ENCODE peak calls at places on chromosome 1, in nine cellular contexts. One of them, this sample, is unnamed.

GRCh38 chr1:213564215-213564659 is 423.5 kb upstream of the PROX1 start:
- DNase-seq in fibroblast of villous mesenchyme: no peak
- DNase-seq in AG09309: no peak
- DNase-seq in heart left ventricle: no peak
- DNase-seq in B cell: no peak
- DNase-seq in fibroblast of lung: no peak
- DNase-seq in Peyer's patch: peak
- DNase-seq in H9: no peak
- DNase-seq in retinal pigment epithelial cell: no peak
- DNase-seq in this sample: no peak

GRCh38 chr1:51564124-51564523 is 45.1 kb upstream of the EPS15 start:
- DNase-seq in fibroblast of lung: peak
- DNase-seq in B cell: peak
- DNase-seq in Peyer's patch: no peak
- DNase-seq in heart left ventricle: no peak
- DNase-seq in fibroblast of villous mesenchyme: peak
- DNase-seq in retinal pigment epithelial cell: peak
- DNase-seq in AG09309: no peak
- DNase-seq in H9: no peak
- DNase-seq in this sample: peak

GRCh38 chr1:117629625-117630422 is 24.0 kb downstream of the TENT5C start:
- DNase-seq in fibroblast of villous mesenchyme: no peak
- DNase-seq in heart left ventricle: no peak
- DNase-seq in fibroblast of lung: no peak
- DNase-seq in B cell: no peak
- DNase-seq in AG09309: no peak
- DNase-seq in retinal pigment epithelial cell: no peak
- DNase-seq in H9: no peak
- DNase-seq in Peyer's patch: no peak
- DNase-seq in this sample: no peak

GRCh38 chr1:171788696-171789095 is 7.2 kb downstream of the METTL13 start:
- DNase-seq in retinal pigment epithelial cell: no peak
- DNase-seq in H9: no peak
- DNase-seq in heart left ventricle: no peak
- DNase-seq in Peyer's patch: no peak
- DNase-seq in fibroblast of villous mesenchyme: peak
- DNase-seq in AG09309: peak
- DNase-seq in B cell: no peak
- DNase-seq in fibroblast of lung: peak
- DNase-seq in this sample: no peak

GRCh38 chr1:152513081-152513480 is 1.2 kb upstream of the CRCT1 start:
- DNase-seq in fibroblast of lung: no peak
- DNase-seq in retinal pigment epithelial cell: no peak
- DNase-seq in Peyer's patch: no peak
- DNase-seq in heart left ventricle: no peak
- DNase-seq in AG09309: no peak
- DNase-seq in B cell: no peak
- DNase-seq in H9: no peak
- DNase-seq in fibroblast of villous mesenchyme: no peak
- DNase-seq in this sample: no peak

GRCh38 chr1:161080391-161081150 is 8.8 kb downstream of the NECTIN4 start:
- DNase-seq in Peyer's patch: no peak
- DNase-seq in H9: no peak
- DNase-seq in B cell: no peak
- DNase-seq in AG09309: no peak
- DNase-seq in fibroblast of villous mesenchyme: peak
- DNase-seq in fibroblast of lung: peak
- DNase-seq in retinal pigment epithelial cell: no peak
- DNase-seq in heart left ventricle: no peak
- DNase-seq in this sample: no peak

GRCh38 chr1:157098519-157098918 is 1.1 kb downstream of the ETV3L start:
- DNase-seq in H9: no peak
- DNase-seq in retinal pigment epithelial cell: no peak
- DNase-seq in fibroblast of lung: no peak
- DNase-seq in Peyer's patch: no peak
- DNase-seq in AG09309: no peak
- DNase-seq in heart left ventricle: no peak
- DNase-seq in fibroblast of villous mesenchyme: no peak
- DNase-seq in B cell: no peak
- DNase-seq in this sample: no peak

GRCh38 chr1:15401391-15402055 is 8.2 kb upstream of the EFHD2 start:
- DNase-seq in heart left ventricle: no peak
- DNase-seq in fibroblast of villous mesenchyme: no peak
- DNase-seq in B cell: no peak
- DNase-seq in fibroblast of lung: no peak
- DNase-seq in Peyer's patch: no peak
- DNase-seq in AG09309: no peak
- DNase-seq in H9: no peak
- DNase-seq in retinal pigment epithelial cell: no peak
- DNase-seq in this sample: no peak

GRCh38 chr1:244919320-244920282 is 55.3 kb upstream of the HNRNPU start:
- DNase-seq in retinal pigment epithelial cell: no peak
- DNase-seq in fibroblast of villous mesenchyme: no peak
- DNase-seq in AG09309: no peak
- DNase-seq in Peyer's patch: no peak
- DNase-seq in H9: no peak
- DNase-seq in heart left ventricle: no peak
- DNase-seq in fibroblast of lung: peak
- DNase-seq in B cell: no peak
- DNase-seq in this sample: peak

DNA sequence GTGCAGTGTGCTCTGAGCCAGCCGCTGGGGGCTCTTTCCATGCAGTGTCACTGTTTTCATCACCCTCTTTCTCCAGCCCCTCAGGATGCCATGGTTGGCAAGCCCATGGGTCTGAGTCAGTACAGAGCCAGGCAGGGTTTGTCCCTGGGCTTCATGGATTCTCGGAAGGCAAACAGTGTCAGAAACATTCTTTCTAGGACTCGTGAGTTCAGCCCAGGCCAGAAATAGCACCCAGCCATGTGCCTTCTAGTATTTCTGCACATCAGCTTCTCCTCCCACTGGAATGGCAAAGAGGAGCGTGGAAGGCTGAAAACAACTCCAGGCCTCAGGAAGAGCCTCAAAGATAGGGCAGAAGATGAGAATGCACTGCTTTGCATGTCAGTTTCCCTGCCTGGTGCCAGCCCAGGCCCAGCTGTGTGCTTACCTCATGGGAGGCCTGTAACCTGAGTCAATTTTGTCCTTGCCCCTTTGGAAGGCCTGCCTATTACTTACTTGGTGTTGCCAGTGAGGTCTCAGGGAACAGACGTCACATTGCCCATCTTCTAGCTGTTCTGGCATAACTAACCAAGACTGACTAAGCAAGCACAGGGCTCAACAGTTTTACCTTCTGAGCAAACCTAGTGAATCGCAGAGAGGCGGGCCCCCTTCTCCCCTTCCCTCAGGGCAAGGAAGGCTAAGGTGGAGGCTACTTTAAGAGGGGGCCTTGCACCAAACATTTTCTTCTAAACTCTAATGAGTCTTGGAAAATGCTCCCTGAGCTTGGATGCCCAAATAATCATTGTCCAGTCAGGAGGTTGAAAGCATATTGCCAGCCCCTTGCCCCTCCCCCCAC is 42.5 kb downstream of the GLUL start:
- DNase-seq in Peyer's patch: no peak
- DNase-seq in AG09309: peak
- DNase-seq in heart left ventricle: no peak
- DNase-seq in H9: no peak
- DNase-seq in B cell: no peak
- DNase-seq in fibroblast of lung: peak
- DNase-seq in fibroblast of villous mesenchyme: peak
- DNase-seq in retinal pigment epithelial cell: peak
- DNase-seq in this sample: no peak
- TF ChIP-seq CTCF in Peyer's patch: no peak
- TF ChIP-seq CTCF in AG09309: no peak
- TF ChIP-seq CTCF in heart left ventricle: no peak
- TF ChIP-seq CTCF in H9: no peak
- TF ChIP-seq CTCF in B cell: no peak
- TF ChIP-seq CTCF in fibroblast of lung: no peak
- TF ChIP-seq CTCF in fibroblast of villous mesenchyme: no peak
- TF ChIP-seq CTCF in retinal pigment epithelial cell: no peak
- TF ChIP-seq CTCF in this sample: no peak

GRCh38 chr1:17670587-17671313 is 84.4 kb upstream of the ACTL8 start:
- DNase-seq in retinal pigment epithelial cell: no peak
- DNase-seq in B cell: no peak
- DNase-seq in Peyer's patch: no peak
- DNase-seq in H9: no peak
- DNase-seq in heart left ventricle: no peak
- DNase-seq in fibroblast of villous mesenchyme: no peak
- DNase-seq in AG09309: no peak
- DNase-seq in fibroblast of lung: no peak
- DNase-seq in this sample: no peak

GRCh38 chr1:17671314-17671705 is 83.8 kb upstream of the ACTL8 start:
- DNase-seq in fibroblast of villous mesenchyme: no peak
- DNase-seq in heart left ventricle: no peak
- DNase-seq in AG09309: no peak
- DNase-seq in B cell: no peak
- DNase-seq in H9: no peak
- DNase-seq in fibroblast of lung: no peak
- DNase-seq in Peyer's patch: no peak
- DNase-seq in retinal pigment epithelial cell: no peak
- DNase-seq in this sample: no peak

GRCh38 chr1:17672226-17672625 is 82.9 kb upstream of the ACTL8 start:
- DNase-seq in H9: no peak
- DNase-seq in fibroblast of lung: no peak
- DNase-seq in fibroblast of villous mesenchyme: no peak
- DNase-seq in AG09309: no peak
- DNase-seq in heart left ventricle: no peak
- DNase-seq in retinal pigment epithelial cell: no peak
- DNase-seq in Peyer's patch: no peak
- DNase-seq in B cell: no peak
- DNase-seq in this sample: no peak

GRCh38 chr1:17673335-17674075 is 81.6 kb upstream of the ACTL8 start:
- DNase-seq in B cell: no peak
- DNase-seq in Peyer's patch: no peak
- DNase-seq in AG09309: no peak
- DNase-seq in H9: no peak
- DNase-seq in fibroblast of lung: no peak
- DNase-seq in fibroblast of villous mesenchyme: no peak
- DNase-seq in heart left ventricle: no peak
- DNase-seq in retinal pigment epithelial cell: no peak
- DNase-seq in this sample: no peak

DNA sequence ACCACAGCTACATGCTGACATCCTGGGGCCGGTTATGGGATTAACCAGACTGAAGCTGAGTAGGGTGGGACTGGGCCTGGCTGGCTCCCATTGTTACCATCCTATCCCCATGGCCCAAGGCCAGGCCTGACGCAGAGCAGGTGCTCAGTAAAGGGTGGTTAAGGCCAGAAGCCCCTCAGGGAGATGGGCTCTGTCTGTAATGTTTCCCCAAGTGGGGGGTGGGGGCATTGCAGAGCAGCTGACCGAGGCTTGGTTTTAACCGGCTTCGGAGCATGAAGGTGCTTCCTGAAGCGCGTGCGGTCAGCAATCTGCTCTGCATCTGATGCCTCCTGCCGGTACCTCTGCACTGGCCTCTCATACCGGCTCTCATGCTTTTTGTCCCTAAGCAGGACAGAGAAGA is 83.4 kb upstream of the ACTL8 start:
- DNase-seq in fibroblast of villous mesenchyme: no peak
- DNase-seq in heart left ventricle: no peak
- DNase-seq in fibroblast of lung: no peak
- DNase-seq in H9: peak
- DNase-seq in retinal pigment epithelial cell: no peak
- DNase-seq in AG09309: no peak
- DNase-seq in Peyer's patch: peak
- DNase-seq in B cell: peak
- DNase-seq in this sample: no peak
- TF ChIP-seq CTCF in fibroblast of villous mesenchyme: no peak
- TF ChIP-seq CTCF in heart left ventricle: no peak
- TF ChIP-seq CTCF in fibroblast of lung: no peak
- TF ChIP-seq CTCF in H9: peak
- TF ChIP-seq CTCF in retinal pigment epithelial cell: no peak
- TF ChIP-seq CTCF in AG09309: no peak
- TF ChIP-seq CTCF in Peyer's patch: no peak
- TF ChIP-seq CTCF in B cell: no peak
- TF ChIP-seq CTCF in this sample: no peak

GRCh38 chr1:235203428-235203827 is 42.4 kb upstream of the RBM34 start:
- DNase-seq in AG09309: no peak
- DNase-seq in fibroblast of lung: no peak
- DNase-seq in H9: no peak
- DNase-seq in heart left ventricle: no peak
- DNase-seq in retinal pigment epithelial cell: no peak
- DNase-seq in B cell: no peak
- DNase-seq in Peyer's patch: no peak
- DNase-seq in fibroblast of villous mesenchyme: no peak
- DNase-seq in this sample: no peak

DNA sequence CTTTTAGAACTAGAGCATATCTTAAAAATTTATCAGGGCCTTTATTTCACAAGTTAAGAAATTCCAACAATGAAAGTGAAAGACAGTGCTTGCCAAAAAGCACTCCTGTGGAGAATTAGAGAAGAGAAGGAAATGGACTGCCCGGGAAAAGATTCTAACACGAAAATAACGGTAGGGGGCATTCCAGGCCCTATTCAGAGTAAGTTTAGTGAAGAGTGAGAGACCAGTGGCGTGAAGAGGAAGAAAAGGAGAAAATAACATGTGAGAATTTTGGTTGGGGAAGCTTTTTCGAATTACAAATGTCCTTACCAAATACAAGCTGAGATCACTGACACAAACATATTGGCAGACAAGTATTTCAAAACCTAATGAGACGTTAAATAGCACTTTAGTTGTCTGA is 38.4 kb upstream of the RBM34 start:
- DNase-seq in retinal pigment epithelial cell: no peak
- DNase-seq in fibroblast of lung: peak
- DNase-seq in Peyer's patch: no peak
- DNase-seq in B cell: no peak
- DNase-seq in fibroblast of villous mesenchyme: peak
- DNase-seq in H9: peak
- DNase-seq in AG09309: peak
- DNase-seq in heart left ventricle: no peak
- DNase-seq in this sample: no peak
- TF ChIP-seq CTCF in retinal pigment epithelial cell: peak
- TF ChIP-seq CTCF in fibroblast of lung: peak
- TF ChIP-seq CTCF in Peyer's patch: no peak
- TF ChIP-seq CTCF in B cell: no peak
- TF ChIP-seq CTCF in fibroblast of villous mesenchyme: peak
- TF ChIP-seq CTCF in H9: peak
- TF ChIP-seq CTCF in AG09309: peak
- TF ChIP-seq CTCF in heart left ventricle: no peak
- TF ChIP-seq CTCF in this sample: peak

GRCh38 chr1:85027242-85027983 is 20.9 kb downstream of the MCOLN3 start:
- DNase-seq in B cell: peak
- DNase-seq in Peyer's patch: no peak
- DNase-seq in retinal pigment epithelial cell: no peak
- DNase-seq in fibroblast of villous mesenchyme: peak
- DNase-seq in AG09309: no peak
- DNase-seq in fibroblast of lung: peak
- DNase-seq in H9: no peak
- DNase-seq in heart left ventricle: no peak
- DNase-seq in this sample: peak
- TF ChIP-seq CTCF in B cell: peak
- TF ChIP-seq CTCF in Peyer's patch: no peak
- TF ChIP-seq CTCF in retinal pigment epithelial cell: no peak
- TF ChIP-seq CTCF in fibroblast of villous mesenchyme: peak
- TF ChIP-seq CTCF in AG09309: peak
- TF ChIP-seq CTCF in fibroblast of lung: peak
- TF ChIP-seq CTCF in H9: peak
- TF ChIP-seq CTCF in heart left ventricle: no peak
- TF ChIP-seq CTCF in this sample: peak

GRCh38 chr1:155191904-155192303 is 15.8 kb downstream of the THBS3 start:
- DNase-seq in H9: no peak
- DNase-seq in fibroblast of lung: no peak
- DNase-seq in fibroblast of villous mesenchyme: no peak
- DNase-seq in heart left ventricle: no peak
- DNase-seq in retinal pigment epithelial cell: no peak
- DNase-seq in B cell: no peak
- DNase-seq in Peyer's patch: no peak
- DNase-seq in AG09309: no peak
- DNase-seq in this sample: no peak
- TF ChIP-seq CTCF in H9: no peak
- TF ChIP-seq CTCF in fibroblast of lung: no peak
- TF ChIP-seq CTCF in fibroblast of villous mesenchyme: no peak
- TF ChIP-seq CTCF in heart left ventricle: no peak
- TF ChIP-seq CTCF in retinal pigment epithelial cell: no peak
- TF ChIP-seq CTCF in B cell: no peak
- TF ChIP-seq CTCF in Peyer's patch: no peak
- TF ChIP-seq CTCF in AG09309: no peak
- TF ChIP-seq CTCF in this sample: no peak

This sample was measured in GM10248.